ENCODE peak calls at places on chromosomes 16 and 17, in six cellular contexts. One of them, this sample, is unnamed.

GRCh38 chr17:46121841-46122485 is 71.3 kb downstream of the KANSL1 start:
- DNase-seq in left kidney: no peak
- DNase-seq in aorta: no peak
- DNase-seq in left lobe of liver: no peak
- DNase-seq in tibial nerve: no peak
- DNase-seq in amygdala: no peak
- DNase-seq in this sample: no peak

GRCh38 chr17:73069164-73069774 is 23.2 kb downstream of the SLC39A11 start:
- DNase-seq in left kidney: no peak
- DNase-seq in aorta: no peak
- DNase-seq in left lobe of liver: no peak
- DNase-seq in tibial nerve: no peak
- DNase-seq in amygdala: no peak
- DNase-seq in this sample: no peak

GRCh38 chr17:40058865-40059264 is 3.9 kb upstream of the THRA start:
- DNase-seq in left kidney: no peak
- DNase-seq in aorta: no peak
- DNase-seq in left lobe of liver: no peak
- DNase-seq in tibial nerve: no peak
- DNase-seq in amygdala: no peak
- DNase-seq in this sample: no peak

GRCh38 chr16:6846452-6846851 is 486.2 kb upstream of the RBFOX1 start:
- DNase-seq in left kidney: no peak
- DNase-seq in aorta: no peak
- DNase-seq in left lobe of liver: no peak
- DNase-seq in tibial nerve: no peak
- DNase-seq in amygdala: no peak
- DNase-seq in this sample: no peak

GRCh38 chr17:58316260-58316960 is 12.2 kb downstream of the TSPOAP1 start:
- DNase-seq in left kidney: no peak
- DNase-seq in aorta: peak
- DNase-seq in left lobe of liver: peak
- DNase-seq in tibial nerve: no peak
- DNase-seq in amygdala: no peak
- DNase-seq in this sample: peak

GRCh38 chr16:80802902-80803301 is 1.5 kb downstream of the CDYL2 start:
- DNase-seq in left kidney: no peak
- DNase-seq in aorta: no peak
- DNase-seq in left lobe of liver: no peak
- DNase-seq in tibial nerve: no peak
- DNase-seq in amygdala: no peak
- DNase-seq in this sample: no peak

GRCh38 chr17:36935681-36936454 is 1.4 kb upstream of the LHX1 start:
- DNase-seq in left kidney: peak
- DNase-seq in aorta: peak
- DNase-seq in left lobe of liver: no peak
- DNase-seq in tibial nerve: no peak
- DNase-seq in amygdala: no peak
- DNase-seq in this sample: no peak

GRCh38 chr16:75256059-75256870 is 4.8 kb upstream of the BCAR1 start:
- DNase-seq in left kidney: peak
- DNase-seq in aorta: peak
- DNase-seq in left lobe of liver: no peak
- DNase-seq in tibial nerve: no peak
- DNase-seq in amygdala: no peak
- DNase-seq in this sample: peak

GRCh38 chr16:29192329-29193247 is 207.7 kb downstream of the LAT start:
- DNase-seq in left kidney: no peak
- DNase-seq in aorta: peak
- DNase-seq in left lobe of liver: peak
- DNase-seq in tibial nerve: no peak
- DNase-seq in amygdala: no peak
- DNase-seq in this sample: peak

GRCh38 chr16:50501251-50501650 is 46.9 kb upstream of the NKD1 start:
- DNase-seq in left kidney: no peak
- DNase-seq in aorta: no peak
- DNase-seq in left lobe of liver: no peak
- DNase-seq in tibial nerve: no peak
- DNase-seq in amygdala: no peak
- DNase-seq in this sample: no peak

GRCh38 chr17:50219345-50219744 is 17.9 kb upstream of the COL1A1 start:
- DNase-seq in left kidney: no peak
- DNase-seq in aorta: no peak
- DNase-seq in left lobe of liver: no peak
- DNase-seq in tibial nerve: no peak
- DNase-seq in amygdala: no peak
- DNase-seq in this sample: no peak